ENCODE peak calls at places on chromosomes 7 and 10, in four cellular contexts. One of them, this sample, is unnamed.

GRCh38 chr10:34489973-34490372 is 325.1 kb downstream of the PARD3 start:
- ATAC-seq in HCT116: peak; percentile 87
- ATAC-seq in HepG2: no peak
- ATAC-seq in Panc1: no peak
- ATAC-seq in this sample: no peak

GRCh38 chr10:102208311-102209035 is 17.6 kb upstream of the ELOVL3 start:
- ATAC-seq in HepG2: no peak
- ATAC-seq in HCT116: no peak
- ATAC-seq in Panc1: peak; percentile 63
- ATAC-seq in this sample: no peak

GRCh38 chr10:117830832-117831231 is 215.9 kb downstream of the RAB11FIP2 start:
- ATAC-seq in HCT116: no peak
- ATAC-seq in HepG2: no peak
- ATAC-seq in Panc1: no peak
- ATAC-seq in this sample: no peak

GRCh38 chr10:20712766-20713165 is 184.3 kb downstream of the NEBL start:
- ATAC-seq in HepG2: no peak
- ATAC-seq in Panc1: no peak
- ATAC-seq in HCT116: no peak
- ATAC-seq in this sample: no peak

GRCh38 chr10:43407576-43408330 is 1.2 kb downstream of the HNRNPF start:
- ATAC-seq in HCT116: peak; percentile 24
- ATAC-seq in HepG2: peak; percentile 53
- ATAC-seq in Panc1: peak; percentile 65
- ATAC-seq in this sample: peak; percentile 70

GRCh38 chr10:9096288-9096687 is 1041.8 kb downstream of the GATA3 start:
- ATAC-seq in Panc1: no peak
- ATAC-seq in HCT116: no peak
- ATAC-seq in HepG2: no peak
- ATAC-seq in this sample: no peak

GRCh38 chr7:64795176-64795575 is 948 bp downstream of the ZNF138 start:
- ATAC-seq in Panc1: no peak
- ATAC-seq in HepG2: no peak
- ATAC-seq in HCT116: no peak
- ATAC-seq in this sample: no peak

GRCh38 chr10:58384095-58384494 is 1.1 kb upstream of the TFAM start:
- ATAC-seq in Panc1: no peak
- ATAC-seq in HCT116: no peak
- ATAC-seq in HepG2: no peak
- ATAC-seq in this sample: no peak

GRCh38 chr10:67659497-67659896 is 36.5 kb downstream of the CTNNA3 start:
- ATAC-seq in HepG2: no peak
- ATAC-seq in HCT116: no peak
- ATAC-seq in Panc1: no peak
- ATAC-seq in this sample: no peak

GRCh38 chr10:48493083-48493871 is 111.6 kb downstream of the ARHGAP22 start:
- ATAC-seq in Panc1: no peak
- ATAC-seq in HCT116: no peak
- ATAC-seq in HepG2: no peak
- ATAC-seq in this sample: no peak

GRCh38 chr7:100680589-100681271 is 7.2 kb downstream of the GNB2 start:
- ATAC-seq in HCT116: no peak
- ATAC-seq in HepG2: no peak
- ATAC-seq in Panc1: peak; percentile 35
- ATAC-seq in this sample: peak; percentile 1
- TF ChIP-seq POLR2AphosphoS5 in HCT116: peak; percentile 37
- TF ChIP-seq POLR2AphosphoS5 in HepG2: no peak
- TF ChIP-seq POLR2AphosphoS5 in Panc1: peak; percentile 71
- TF ChIP-seq POLR2AphosphoS5 in this sample: no peak

GRCh38 chr10:128237710-128238109 is 111.5 kb upstream of the MKI67 start:
- ATAC-seq in HCT116: no peak
- ATAC-seq in Panc1: no peak
- ATAC-seq in HepG2: no peak
- ATAC-seq in this sample: no peak
- TF ChIP-seq CTCF in HCT116: no peak
- TF ChIP-seq CTCF in Panc1: no peak
- TF ChIP-seq CTCF in HepG2: no peak
- TF ChIP-seq CTCF in this sample: no peak

GRCh38 chr7:113891031-113891350 is 27.8 kb downstream of the PPP1R3A start:
- ATAC-seq in HCT116: no peak
- ATAC-seq in HepG2: no peak
- ATAC-seq in Panc1: no peak
- ATAC-seq in this sample: no peak

GRCh38 chr7:113892818-113893217 is 26.0 kb downstream of the PPP1R3A start:
- ATAC-seq in Panc1: no peak
- ATAC-seq in HCT116: no peak
- ATAC-seq in HepG2: no peak
- ATAC-seq in this sample: no peak

GRCh38 chr7:113891828-113892227 is 27.0 kb downstream of the PPP1R3A start:
- ATAC-seq in Panc1: no peak
- ATAC-seq in HCT116: no peak
- ATAC-seq in HepG2: no peak
- ATAC-seq in this sample: peak; percentile 39

GRCh38 chr7:113890326-113891030 is 28.3 kb downstream of the PPP1R3A start:
- ATAC-seq in HCT116: no peak
- ATAC-seq in Panc1: no peak
- ATAC-seq in HepG2: no peak
- ATAC-seq in this sample: no peak
- H3K27me3 ChIP-seq in HCT116: no peaks in the 10 kb centered on the region
- H3K27me3 ChIP-seq in Panc1: no peaks in the 10 kb centered on the region
- H3K27me3 ChIP-seq in HepG2: no peaks in the 10 kb centered on the region
- H3K27me3 ChIP-seq in this sample: no peaks in the 10 kb centered on the region

GRCh38 chr10:11300563-11300962 is 282.9 kb downstream of the CELF2 start:
- ATAC-seq in HepG2: no peak
- ATAC-seq in HCT116: no peak
- ATAC-seq in Panc1: no peak
- ATAC-seq in this sample: no peak

GRCh38 chr10:11300071-11300470 is 282.4 kb downstream of the CELF2 start:
- ATAC-seq in Panc1: no peak
- ATAC-seq in HCT116: no peak
- ATAC-seq in HepG2: no peak
- ATAC-seq in this sample: no peak

GRCh38 chr10:11303671-11304170 is 286.0 kb downstream of the CELF2 start:
- ATAC-seq in HCT116: no peak
- ATAC-seq in HepG2: no peak
- ATAC-seq in Panc1: no peak
- ATAC-seq in this sample: no peak

GRCh38 chr10:11301571-11302111 is 284.0 kb downstream of the CELF2 start:
- ATAC-seq in HCT116: no peak
- ATAC-seq in Panc1: no peak
- ATAC-seq in HepG2: no peak
- ATAC-seq in this sample: no peak

GRCh38 chr10:11302181-11302580 is 284.5 kb downstream of the CELF2 start:
- ATAC-seq in HepG2: no peak
- ATAC-seq in HCT116: no peak
- ATAC-seq in Panc1: no peak
- ATAC-seq in this sample: no peak
- TF ChIP-seq POLR2AphosphoS5 in HepG2: no peak
- TF ChIP-seq POLR2AphosphoS5 in HCT116: no peak
- TF ChIP-seq POLR2AphosphoS5 in Panc1: no peak
- TF ChIP-seq POLR2AphosphoS5 in this sample: no peak

GRCh38 chr7:20114463-20114862 is 102.7 kb downstream of the MACC1 start:
- ATAC-seq in HCT116: no peak
- ATAC-seq in Panc1: no peak
- ATAC-seq in HepG2: no peak
- ATAC-seq in this sample: no peak
- TF ChIP-seq CTCF in HCT116: no peak
- TF ChIP-seq CTCF in Panc1: no peak
- TF ChIP-seq CTCF in HepG2: no peak
- TF ChIP-seq CTCF in this sample: no peak

DNA sequence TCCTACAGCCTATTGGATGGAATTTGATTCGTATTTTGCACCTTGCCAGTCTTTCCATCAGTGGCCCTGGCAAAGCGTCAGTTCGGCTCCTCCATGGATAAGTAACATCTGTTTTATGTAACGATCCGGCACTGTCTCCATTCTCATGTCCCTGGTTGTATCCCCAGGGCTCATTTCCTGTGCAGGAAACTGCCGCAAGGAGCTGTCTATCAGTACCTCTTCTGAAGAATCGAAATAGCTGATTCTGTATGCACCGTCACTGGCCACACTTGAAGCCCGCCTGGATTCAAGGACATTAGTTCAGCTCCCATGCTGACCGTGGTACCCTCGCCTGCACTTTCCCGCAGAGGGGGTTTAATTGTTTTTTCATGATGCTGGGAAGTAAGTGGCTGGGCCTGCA is 53.1 kb upstream of the NPS start:
- ATAC-seq in Panc1: no peak
- ATAC-seq in HepG2: no peak
- ATAC-seq in HCT116: no peak
- ATAC-seq in this sample: no peak
- H3K27me3 ChIP-seq in Panc1: peaks cover 45% of the 10 kb centered on the region
- H3K27me3 ChIP-seq in HepG2: peaks cover 54% of the 10 kb centered on the region
- H3K27me3 ChIP-seq in HCT116: peaks cover 81% of the 10 kb centered on the region
- H3K27me3 ChIP-seq in this sample: peaks cover 33% of the 10 kb centered on the region

GRCh38 chr10:19077276-19077675 is 28.7 kb downstream of the MALRD1 start:
- ATAC-seq in HCT116: no peak
- ATAC-seq in Panc1: no peak
- ATAC-seq in HepG2: no peak
- ATAC-seq in this sample: no peak
- TF ChIP-seq POLR2AphosphoS5 in HCT116: no peak
- TF ChIP-seq POLR2AphosphoS5 in Panc1: no peak
- TF ChIP-seq POLR2AphosphoS5 in HepG2: no peak
- TF ChIP-seq POLR2AphosphoS5 in this sample: no peak

GRCh38 chr7:90579181-90579688 is 16.9 kb upstream of the CDK14 start:
- ATAC-seq in HepG2: no peak
- ATAC-seq in Panc1: no peak
- ATAC-seq in HCT116: peak; percentile 65
- ATAC-seq in this sample: no peak
- TF ChIP-seq CTCF in HepG2: no peak
- TF ChIP-seq CTCF in Panc1: no peak
- TF ChIP-seq CTCF in HCT116: no peak
- TF ChIP-seq CTCF in this sample: no peak